ENCODE peak calls at places on chromosomes 13 and 19, in five cellular contexts. B is A673, P is endothelial cell of umbilical vein, O is GM23248, H is PC-9. C is an unnamed sample.

GRCh38 chr19:31232871-31233270 is 116.4 kb downstream of the TSHZ3 start:
- DNase-seq in B (no peak), P (no peak), O (peak; percentile 95), H (no peak), C (no peak)

GRCh38 chr13:91347212-91347995 is at the start of gene MIR17HG:
- DNase-seq in B (peak; percentile 95), P (peak; percentile 86), O (peak; percentile 88), H (peak; percentile 81), C (peak; percentile 95)

GRCh38 chr13:79141082-79141481 is 265.0 kb downstream of the RBM26 start:
- DNase-seq in B (no peak), P (no peak), O (no peak), H (no peak), C (no peak)

GRCh38 chr13:73708393-73708985 is 425.7 kb downstream of the KLF12 start:
- DNase-seq in B (peak; percentile 83), P (peak; percentile 71), O (peak; percentile 71), H (peak; percentile 65), C (peak; percentile 80)

GRCh38 chr13:49272296-49272695 is 24.6 kb downstream of the CDADC1 start:
- DNase-seq in B (no peak), P (no peak), O (no peak), H (no peak), C (no peak)

GRCh38 chr19:38714354-38714778 is 29.9 kb downstream of the CAPN12 start:
- DNase-seq in B (no peak), P (no peak), O (no peak), H (no peak), C (no peak)

GRCh38 chr13:64753606-64754005 is 2476.5 kb downstream of the PCDH9 start:
- DNase-seq in B (no peak), P (no peak), O (peak; percentile 54), H (no peak), C (no peak)

GRCh38 chr19:51365211-51366049 is 758 bp downstream of the ETFB start:
- DNase-seq in B (peak; percentile 31), P (peak; percentile 42), O (peak; percentile 84), H (peak; percentile 41), C (peak; percentile 81)

GRCh38 chr13:109494955-109495354 is 291.4 kb downstream of the IRS2 start:
- DNase-seq in B (peak; percentile 85), P (no peak), O (peak; percentile 91), H (no peak), C (no peak)

GRCh38 chr13:109821038-109821545 is 34.7 kb upstream of the IRS2 start:
- DNase-seq in B (no peak), P (no peak), O (no peak), H (peak; percentile 49), C (no peak)

GRCh38 chr19:511101-511841 is 4.0 kb downstream of the TPGS1 start:
- DNase-seq in B (peak; percentile 84), P (peak; percentile 71), O (peak; percentile 42), H (no peak), C (peak; percentile 74)

GRCh38 chr19:17454579-17454978 is 6.1 kb upstream of the TMEM221 start:
- DNase-seq in B (no peak), P (no peak), O (no peak), H (no peak), C (no peak)
- TF ChIP-seq EZH2 in B (no peak), P (peak; percentile 66), O (no peak), H (no peak), C (peak; percentile 15)

GRCh38 chr19:4174895-4175668 is 7.3 kb downstream of the SIRT6 start:
- DNase-seq in B (no peak), P (no peak), O (no peak), H (no peak), C (no peak)

GRCh38 chr19:4174212-4174894 is 8.0 kb downstream of the SIRT6 start:
- DNase-seq in B (no peak), P (no peak), O (no peak), H (no peak), C (peak; percentile 58)

GRCh38 chr19:4178990-4179389 is 3.4 kb downstream of the SIRT6 start:
- DNase-seq in B (no peak), P (no peak), O (no peak), H (no peak), C (no peak)

GRCh38 chr19:4175669-4175931 is 6.8 kb downstream of the SIRT6 start:
- DNase-seq in B (no peak), P (no peak), O (no peak), H (no peak), C (no peak)

GRCh38 chr19:4177146-4177545 is 5.2 kb downstream of the SIRT6 start:
- DNase-seq in B (no peak), P (no peak), O (no peak), H (no peak), C (no peak)
- TF ChIP-seq EZH2 in B (no peak), P (no peak), O (no peak), H (no peak), C (no peak)

GRCh38 chr19:3458229-3458555 is 22.1 kb downstream of the SMIM24 start:
- DNase-seq in B (no peak), P (no peak), O (peak; percentile 39), H (no peak), C (peak; percentile 48)
- TF ChIP-seq EZH2 in B (no peak), P (no peak), O (no peak), H (no peak), C (no peak)

DNA sequence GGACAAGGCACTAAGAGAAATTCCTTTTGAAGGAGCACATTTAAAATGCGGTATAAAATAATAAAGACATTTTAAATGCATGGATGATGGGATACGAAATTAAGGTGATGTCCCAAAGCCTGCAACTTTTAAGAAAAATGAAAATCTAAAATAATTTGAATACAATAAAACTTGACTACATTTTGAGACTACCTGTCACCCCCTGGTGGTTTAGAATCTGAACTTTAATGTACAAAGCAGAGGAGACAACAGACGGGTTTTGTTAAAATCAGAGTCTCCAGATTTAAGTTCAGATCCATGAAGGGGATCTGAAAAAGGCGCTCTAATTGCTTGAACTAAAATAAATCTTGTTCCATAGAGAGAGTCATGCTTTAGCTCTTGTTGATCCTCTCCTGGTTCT is 1129.3 kb upstream of the PCDH20 start:
- DNase-seq in B (no peak), P (no peak), O (no peak), H (no peak), C (no peak)
- TF ChIP-seq EZH2 in B (no peak), P (no peak), O (no peak), H (no peak), C (no peak)

DNA sequence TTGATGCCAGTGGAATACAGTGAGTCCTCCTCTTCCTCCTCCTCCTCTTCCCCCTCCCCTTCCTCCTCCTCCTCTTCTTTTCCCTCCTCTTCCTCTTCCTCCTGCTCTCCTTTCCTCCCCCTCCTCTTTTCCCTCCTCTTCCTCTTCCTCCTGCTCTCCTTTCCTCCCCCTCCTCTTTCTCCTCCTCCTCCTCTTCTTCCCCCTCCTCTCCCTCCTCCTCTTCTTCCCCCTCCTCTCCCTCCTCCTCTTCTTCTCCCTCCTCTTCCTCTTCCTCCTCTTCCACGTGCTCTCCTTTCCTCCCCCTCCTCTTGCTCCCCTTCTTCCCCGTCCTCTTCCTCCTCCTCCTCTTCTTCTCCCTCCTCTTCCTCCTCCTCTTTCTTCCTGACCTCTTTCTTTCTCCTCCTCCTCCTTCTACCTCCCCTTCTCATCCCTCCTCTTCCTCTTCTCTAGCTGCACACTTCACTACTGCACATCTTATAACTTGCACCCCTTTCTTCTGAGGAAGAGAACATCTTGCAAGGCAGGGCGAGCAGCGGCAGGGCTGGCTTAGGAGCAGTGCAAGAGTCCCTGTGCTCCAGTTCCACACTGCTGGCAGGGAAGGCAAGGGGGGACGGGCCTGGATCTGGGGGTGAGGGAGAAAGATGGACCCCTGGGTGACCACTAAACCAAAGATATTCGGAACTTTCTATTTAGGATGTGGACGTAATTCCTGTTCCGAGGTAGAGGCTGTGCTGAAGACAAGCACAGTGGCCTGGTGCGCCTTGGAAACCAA is 5.6 kb downstream of the PDX1 start:
- DNase-seq in B (no peak), P (no peak), O (no peak), H (no peak), C (no peak)
- TF ChIP-seq EZH2 in B (no peak), P (no peak), O (peak; percentile 26), H (no peak), C (no peak)

DNA sequence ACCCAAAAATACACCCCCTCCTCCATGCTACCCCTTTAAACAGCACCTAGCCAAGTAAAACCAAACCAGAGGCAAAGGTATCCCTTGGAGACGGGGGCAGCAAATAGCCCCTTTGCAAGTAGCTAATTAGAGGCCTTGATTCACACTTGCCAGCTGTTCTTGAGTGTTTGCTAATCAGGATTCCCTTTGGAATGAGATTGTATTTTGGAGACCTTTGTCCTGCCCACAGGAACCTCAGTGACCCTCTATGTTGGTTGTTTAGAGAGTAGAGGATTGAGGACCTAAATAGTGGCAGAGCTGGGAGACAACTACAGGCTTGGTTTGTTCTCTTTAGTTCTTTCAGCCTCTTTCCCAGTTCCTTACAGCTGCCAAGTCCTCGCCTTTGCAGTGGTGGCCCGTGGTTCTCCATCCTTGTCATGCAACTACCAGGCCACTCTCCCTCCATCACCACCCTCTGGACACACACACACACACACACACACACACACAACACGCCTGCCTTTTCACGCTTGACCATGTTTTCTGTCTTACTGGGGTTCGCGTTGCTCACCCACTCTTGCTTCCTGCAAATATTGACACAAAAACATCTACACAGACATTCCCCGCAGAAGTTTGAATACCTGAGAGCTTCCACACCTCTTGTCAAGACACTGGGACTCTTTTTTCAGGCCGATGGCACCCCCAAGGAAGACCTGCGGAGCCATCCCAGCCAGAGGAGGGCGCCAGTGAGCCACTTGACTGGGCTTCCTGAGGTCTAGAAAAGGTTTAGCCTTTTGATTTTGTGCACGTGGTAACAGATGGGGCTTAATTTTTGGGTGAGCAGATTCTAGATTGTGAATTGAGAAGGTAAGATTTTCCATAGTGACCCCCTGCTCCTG is 80.0 kb upstream of the GPR183 start:
- DNase-seq in B (peak; percentile 64), P (peak; percentile 33), O (peak; percentile 36), H (peak; percentile 48), C (no peak)
- TF ChIP-seq EZH2 in B (no peak), P (no peak), O (no peak), H (no peak), C (no peak)

GRCh38 chr13:30905932-30906383 is at the start of gene MEDAG:
- DNase-seq in B (no peak), P (peak; percentile 85), O (peak; percentile 96), H (no peak), C (no peak)
- TF ChIP-seq EZH2 in B (no peak), P (no peak), O (no peak), H (no peak), C (no peak)

GRCh38 chr19:11540642-11541041 is 2.0 kb downstream of the CNN1 start:
- DNase-seq in B (no peak), P (no peak), O (no peak), H (no peak), C (no peak)

GRCh38 chr19:11538232-11539036 is at the start of gene CNN1:
- DNase-seq in B (peak; percentile 41), P (peak; percentile 15), O (peak; percentile 77), H (no peak), C (peak; percentile 80)

GRCh38 chr19:11535792-11536595 is 2.7 kb upstream of the CNN1 start:
- DNase-seq in B (peak; percentile 90), P (peak; percentile 81), O (peak; percentile 89), H (peak; percentile 75), C (peak; percentile 95)

GRCh38 chr19:11541238-11541637 is 2.6 kb downstream of the CNN1 start:
- DNase-seq in B (no peak), P (no peak), O (no peak), H (no peak), C (no peak)

GRCh38 chr19:11539495-11540365 is 1.1 kb downstream of the CNN1 start:
- DNase-seq in B (no peak), P (no peak), O (peak; percentile 58), H (no peak), C (peak; percentile 64)
- TF ChIP-seq EZH2 in B (no peak), P (no peak), O (no peak), H (no peak), C (peak; percentile 38)